ENCODE peak calls at places on chromosomes 11 and 22, in four cellular contexts. N, M, C and O are unnamed samples.

GRCh38 chr11:81895258-81895657 is 838.4 kb downstream of the FAM181B start:
- DNase-seq in C (no peak), N (no peak), M (no peak), O (no peak)

GRCh38 chr11:31806944-31807790 is 4.0 kb downstream of the PAX6 start:
- DNase-seq in N (no peak), M (peak), C (no peak), O (no peak)

GRCh38 chr22:41563051-41563711 is 2.4 kb downstream of the CSDC2 start:
- DNase-seq in M (no peak), C (no peak), N (peak), O (no peak)

GRCh38 chr11:64874841-64875240 is 3.6 kb downstream of the EHD1 start:
- DNase-seq in N (no peak), M (no peak), C (no peak), O (no peak)

GRCh38 chr11:14041565-14041964 is 79.0 kb downstream of the SPON1 start:
- DNase-seq in M (no peak), N (no peak), C (no peak), O (no peak)

GRCh38 chr11:57288771-57289579 is 35.8 kb downstream of the TNKS1BP1 start:
- DNase-seq in N (no peak), M (no peak), C (no peak), O (no peak)

GRCh38 chr11:111066861-111067260 is 178.7 kb upstream of the POU2AF2 start:
- DNase-seq in N (no peak), M (no peak), C (no peak), O (no peak)

GRCh38 chr11:30000986-30001385 is 15.8 kb downstream of the KCNA4 start:
- DNase-seq in M (no peak), N (no peak), C (no peak), O (no peak)

GRCh38 chr22:45240137-45240809 is 421 bp downstream of the KIAA0930 start:
- DNase-seq in M (no peak), C (peak), N (peak), O (no peak)

GRCh38 chr11:133946541-133947297 is 10.0 kb downstream of the IGSF9B start:
- DNase-seq in M (no peak), N (no peak), C (no peak), O (no peak)

GRCh38 chr11:102551188-102551781 is 20.7 kb upstream of the MMP7 start:
- DNase-seq in N (no peak), M (no peak), C (no peak), O (no peak)

GRCh38 chr11:64747961-64748715 is 4.2 kb upstream of the RASGRP2 start:
- DNase-seq in N (no peak), M (no peak), C (no peak), O (no peak)

GRCh38 chr11:110951041-110951440 is 238.8 kb upstream of the ARHGAP20 start:
- DNase-seq in N (no peak), M (no peak), C (no peak), O (peak)

GRCh38 chr11:4041731-4042391 is 52.7 kb upstream of the RRM1 start:
- DNase-seq in N (no peak), C (no peak), M (no peak), O (no peak)

GRCh38 chr11:36019722-36020121 is 75.9 kb downstream of the LDLRAD3 start:
- DNase-seq in N (no peak), C (no peak), M (no peak), O (no peak)

GRCh38 chr11:65719887-65720236 is 736 bp downstream of the RNASEH2C start:
- DNase-seq in M (no peak), N (peak), C (no peak), O (no peak)

GRCh38 chr11:13318498-13319295 is 41.1 kb downstream of the BMAL1 start:
- DNase-seq in N (no peak), C (no peak), M (no peak), O (no peak)

GRCh38 chr11:12457030-12457600 is 79.7 kb downstream of the PARVA start:
- DNase-seq in M (no peak), N (no peak), C (no peak), O (no peak)

GRCh38 chr11:63909621-63910506 is 7.1 kb downstream of the RCOR2 start:
- DNase-seq in M (no peak), N (no peak), C (peak), O (no peak)

GRCh38 chr11:132220464-132220863 is 850.0 kb downstream of the NTM start:
- DNase-seq in M (no peak), C (no peak), N (no peak), O (no peak)

GRCh38 chr11:106304274-106304673 is 226.8 kb downstream of the AASDHPPT start:
- DNase-seq in C (no peak), N (no peak), M (no peak), O (no peak)

GRCh38 chr11:66068154-66068821 is 1.8 kb upstream of the PACS1 start:
- DNase-seq in M (no peak), C (peak), N (peak), O (peak)

GRCh38 chr22:22094514-22094913 is 111.9 kb upstream of the TOP3B start:
- DNase-seq in C (no peak), N (no peak), M (peak), O (no peak)

GRCh38 chr11:113849713-113850112 is 25.7 kb downstream of the USP28 start:
- DNase-seq in N (no peak), C (no peak), M (no peak), O (no peak)

GRCh38 chr11:45335434-45335833 is 49.3 kb upstream of the SYT13 start:
- DNase-seq in C (no peak), M (peak), N (no peak), O (no peak)

GRCh38 chr11:1227551-1228182 is 4.8 kb downstream of the MUC5B start:
- DNase-seq in C (peak), N (no peak), M (no peak), O (no peak)

GRCh38 chr11:79616392-79616831 is 175.6 kb upstream of the TENM4 start:
- DNase-seq in N (no peak), C (no peak), M (no peak), O (no peak)

DNA sequence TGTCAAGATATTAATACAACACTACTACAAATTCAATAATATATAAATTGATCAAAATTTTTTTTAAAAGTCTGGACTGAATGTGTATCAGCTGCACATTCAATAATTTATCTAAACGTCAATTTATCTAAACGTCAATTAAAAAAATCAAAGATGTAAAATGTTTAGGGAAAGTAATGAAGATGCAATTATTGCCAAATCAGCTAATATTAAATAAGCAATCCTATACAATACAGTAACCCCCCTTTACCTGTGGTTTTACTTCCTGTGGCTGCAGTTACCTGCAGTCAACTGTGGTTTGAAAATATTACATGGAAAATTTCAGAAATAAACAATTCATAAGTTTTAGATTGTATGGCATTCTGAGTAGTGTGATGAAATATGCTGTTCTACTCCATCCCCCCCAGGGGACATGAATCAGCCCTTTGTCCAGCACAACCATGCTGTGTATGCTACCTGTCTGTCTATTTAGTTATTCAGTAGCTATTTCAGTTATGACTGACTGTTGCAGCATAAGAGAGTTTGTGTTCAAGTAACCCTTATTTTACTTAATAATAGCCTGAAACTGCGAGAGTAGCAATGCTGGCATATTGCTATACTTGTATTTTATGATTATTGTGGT is 72.2 kb downstream of the CWF19L2 start:
- DNase-seq in C (no peak), N (no peak), M (no peak), O (no peak)
- TF ChIP-seq EP300 in C (no peak), N (no peak), M (no peak), O (no peak)

DNA sequence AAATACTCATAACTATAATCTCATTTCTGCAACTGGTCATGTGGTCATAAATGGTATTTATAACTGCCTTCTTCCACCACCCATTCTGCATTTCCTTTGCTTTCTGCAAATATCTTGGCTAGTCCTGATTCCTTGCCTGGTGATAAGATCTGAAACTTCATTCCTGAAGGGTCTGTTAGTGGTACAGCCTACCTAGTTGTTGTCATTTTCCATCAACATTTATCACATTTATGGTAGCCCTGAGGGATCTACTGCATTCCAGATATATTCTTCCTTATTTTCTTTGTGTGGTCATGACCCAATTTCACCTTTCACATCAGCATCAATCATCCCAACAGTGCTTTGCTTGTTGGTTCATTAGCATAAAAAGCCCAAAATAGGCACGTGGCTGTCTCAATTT is 50.1 kb downstream of the DDX6 start:
- DNase-seq in M (no peak), N (no peak), C (no peak), O (no peak)
- TF ChIP-seq POLR2AphosphoS5 in M (no peak), N (no peak), C (no peak), O (no peak)

DNA sequence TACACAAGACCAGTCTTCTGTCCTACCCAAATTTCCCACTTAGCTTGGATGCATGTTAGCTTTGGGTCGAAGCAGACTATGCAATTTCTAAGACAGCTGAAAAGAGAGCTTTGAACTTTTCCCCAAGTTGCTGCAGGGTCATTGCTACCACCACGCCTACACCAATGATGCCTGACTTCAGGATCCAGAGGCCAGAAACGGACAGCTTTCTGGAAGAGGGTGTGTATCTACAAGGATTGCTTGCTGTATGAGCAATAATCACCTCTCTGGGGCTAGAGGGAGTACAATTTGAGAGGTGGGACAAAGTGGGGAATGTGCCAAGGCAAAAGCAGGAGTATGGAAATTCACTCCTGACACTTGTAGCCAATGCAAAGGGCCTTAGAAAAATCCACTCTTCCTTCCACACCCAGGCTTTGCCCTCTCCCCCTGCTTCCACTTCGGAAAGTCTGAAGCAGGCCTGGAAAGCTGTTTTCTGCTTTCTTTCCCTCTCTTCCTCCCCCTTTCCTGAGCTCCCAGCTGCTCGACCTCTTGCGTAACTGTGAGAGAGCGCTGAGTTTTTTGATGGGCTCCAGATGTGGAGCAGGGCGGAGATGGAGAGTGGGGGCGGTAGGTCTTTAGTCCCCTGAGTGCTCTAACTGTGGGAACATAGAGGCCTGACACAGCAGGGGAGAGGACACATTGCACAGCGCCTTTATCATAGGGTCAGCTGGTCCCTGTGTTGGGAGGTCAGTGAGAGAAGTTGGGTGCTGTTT is 2.1 kb upstream of the PHLDB1 start:
- DNase-seq in N (peak), M (peak), C (no peak), O (peak)
- TF ChIP-seq POLR2A in N (no peak), M (no peak), C (no peak), O (no peak)

DNA sequence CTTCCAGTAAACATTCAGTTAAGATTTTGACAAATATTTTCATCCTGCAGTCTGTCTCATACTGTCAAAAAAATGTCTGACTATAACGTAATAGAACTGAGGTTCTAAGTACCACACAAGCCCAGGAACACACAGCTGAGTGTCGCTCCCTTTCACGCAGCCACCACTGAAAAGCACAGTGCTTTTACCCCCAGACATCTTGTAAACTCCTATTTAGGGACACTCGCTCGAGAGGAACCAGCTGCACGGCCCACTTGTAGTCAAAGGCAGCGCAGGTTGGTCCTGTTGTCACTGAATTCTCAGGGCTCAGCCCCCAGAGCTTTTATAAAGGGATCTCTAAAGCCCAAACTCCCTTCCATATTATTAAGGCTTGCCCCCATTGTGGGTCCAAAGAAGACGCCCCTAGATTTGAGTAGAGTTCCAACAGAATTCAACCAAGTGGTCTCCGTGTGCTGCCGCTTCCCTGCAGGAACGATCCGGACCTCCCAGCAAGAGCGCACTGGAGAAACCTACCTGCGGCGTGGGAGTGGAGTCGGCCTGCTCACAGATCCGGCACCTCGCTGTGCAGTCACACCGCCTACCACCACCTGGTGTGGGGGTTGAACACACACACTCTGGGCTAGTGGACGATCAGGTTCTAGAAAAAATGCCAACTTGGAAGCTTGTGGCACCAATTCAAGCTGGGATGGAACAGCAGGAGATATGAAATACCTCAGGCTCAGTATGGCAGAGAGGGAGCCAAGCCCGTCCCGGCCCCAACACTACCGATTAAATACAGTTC is 23.4 kb downstream of the ASPHD2 start:
- DNase-seq in N (no peak), M (no peak), C (no peak), O (peak)
- TF ChIP-seq EP300 in N (no peak), M (no peak), C (no peak), O (no peak)

DNA sequence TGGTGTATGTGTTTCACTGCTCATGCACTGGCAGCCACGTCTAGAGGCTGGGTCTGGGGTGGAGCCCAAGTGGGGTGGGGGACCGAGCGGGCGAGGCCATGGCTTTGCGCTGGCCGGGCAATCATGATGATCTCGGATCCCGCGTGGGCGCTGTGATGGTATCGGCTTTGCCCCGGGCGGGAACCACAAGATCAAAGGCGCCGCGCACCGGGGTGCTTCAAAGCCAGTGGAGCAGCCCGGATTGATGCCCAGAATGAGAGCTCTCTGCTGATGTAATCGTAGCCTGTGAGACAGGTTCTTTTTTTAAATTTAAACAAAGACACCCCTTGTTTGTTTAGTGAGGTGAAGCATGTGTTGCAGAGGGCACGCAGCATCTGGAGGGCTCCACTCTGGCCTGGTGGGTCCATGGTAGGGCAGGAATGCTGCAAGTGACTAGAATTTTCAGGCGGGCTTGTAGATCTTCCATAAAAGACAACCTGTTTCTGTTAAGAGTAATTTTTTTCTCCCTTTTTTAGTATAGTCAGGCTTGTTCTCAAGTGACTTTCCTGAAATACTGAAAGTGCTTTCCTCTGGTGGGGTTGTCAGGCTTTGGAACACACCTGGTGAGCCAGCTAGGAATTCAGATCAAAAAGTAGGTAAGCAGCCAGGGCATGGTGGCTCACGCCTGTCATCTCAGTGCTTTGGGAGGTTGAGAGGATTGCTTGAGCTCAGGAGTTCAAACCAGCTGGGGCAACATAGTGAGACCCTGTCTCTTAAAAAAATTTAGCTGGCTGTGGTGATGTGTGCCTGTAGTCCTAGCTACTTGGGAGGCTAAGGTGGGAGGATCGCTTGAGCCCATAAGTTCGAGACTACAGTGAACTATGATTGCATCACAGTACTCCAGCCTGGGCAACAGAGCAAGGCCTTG is 40.7 kb downstream of the ZNRF3 start:
- DNase-seq in N (no peak), C (peak), M (no peak), O (peak)
- TF ChIP-seq POLR2AphosphoS5 in N (no peak), C (no peak), M (no peak), O (no peak)